ENCODE peak calls at places on chromosomes 12 and 14, in four cellular contexts. R is upper lobe of left lung, V is K562, L is HepG2. J is an unnamed sample. For H3K27me3, the result is how much of the 10 kb centered on the place peaks cover.

GRCh38 chr12:56208014-56208413 is 13.7 kb downstream of the RNF41 start:
- ATAC-seq in V (no peak), R (no peak), L (no peak), J (no peak)

GRCh38 chr12:19169222-19169621 is 39.7 kb downstream of the PLEKHA5 start:
- ATAC-seq in V (no peak), R (no peak), L (no peak), J (no peak)

GRCh38 chr12:45088608-45089007 is 37.7 kb upstream of the DBX2 start:
- ATAC-seq in L (no peak), V (no peak), R (peak), J (no peak)

GRCh38 chr14:23523229-23524016 is 28.1 kb downstream of the ZFHX2 start:
- ATAC-seq in L (peak), R (no peak), V (no peak), J (no peak)

GRCh38 chr12:85308374-85308773 is 28.4 kb downstream of the ALX1 start:
- ATAC-seq in R (no peak), L (no peak), V (no peak), J (no peak)

GRCh38 chr12:49518914-49519573 is 19.8 kb upstream of the KCNH3 start:
- ATAC-seq in R (no peak), L (no peak), V (no peak), J (no peak)

GRCh38 chr12:108115123-108115745 is 13.9 kb upstream of the WSCD2 start:
- ATAC-seq in V (no peak), R (no peak), L (no peak), J (no peak)

GRCh38 chr12:46944104-46944503 is 118.3 kb upstream of the SLC38A4 start:
- ATAC-seq in L (no peak), R (no peak), V (no peak), J (no peak)

GRCh38 chr14:94907626-94908261 is 137.8 kb upstream of the GSC start:
- ATAC-seq in L (no peak), V (no peak), R (peak), J (no peak)

GRCh38 chr12:630656-631632 is 32.3 kb downstream of the NINJ2 start:
- ATAC-seq in L (no peak), V (no peak), R (peak), J (peak)

GRCh38 chr14:95018845-95019244 is 138.5 kb downstream of the DICER1 start:
- ATAC-seq in L (no peak), R (peak), V (no peak), J (peak)

GRCh38 chr14:54590481-54590880 is 23.6 kb downstream of the SAMD4A start:
- ATAC-seq in V (no peak), R (no peak), L (no peak), J (no peak)

GRCh38 chr12:132803883-132804282 is 24.8 kb downstream of the GOLGA3 start:
- ATAC-seq in V (no peak), L (no peak), R (peak), J (peak)

GRCh38 chr12:109554761-109555160 is 18.5 kb downstream of the MMAB start:
- ATAC-seq in V (no peak), L (no peak), R (no peak), J (no peak)

GRCh38 chr12:5138256-5138655 is 94.6 kb downstream of the KCNA5 start:
- ATAC-seq in L (no peak), V (no peak), R (no peak), J (no peak)

GRCh38 chr12:85036736-85037135 is 585 bp downstream of the LRRIQ1 start:
- ATAC-seq in V (no peak), R (no peak), L (no peak), J (no peak)

GRCh38 chr14:68709007-68709406 is 83.9 kb downstream of the ZFP36L1 start:
- ATAC-seq in R (no peak), L (no peak), V (no peak), J (no peak)

GRCh38 chr14:60817113-60817512 is 82.6 kb downstream of the MNAT1 start:
- ATAC-seq in V (no peak), R (no peak), L (no peak), J (no peak)

GRCh38 chr14:68806526-68807147 is 13.8 kb upstream of the ZFP36L1 start:
- ATAC-seq in L (peak), V (peak), R (peak), J (peak)

GRCh38 chr14:92877757-92878431 is 45.1 kb upstream of the CHGA start:
- ATAC-seq in V (no peak), L (peak), R (no peak), J (peak)

GRCh38 chr12:26290560-26290959 is 95.2 kb downstream of the SSPN start:
- ATAC-seq in L (no peak), R (no peak), V (no peak), J (no peak)

GRCh38 chr12:123696209-123696608 is 15.9 kb upstream of the ATP6V0A2 start:
- ATAC-seq in V (no peak), L (no peak), R (no peak), J (no peak)

GRCh38 chr12:47194501-47194900 is 114.7 kb upstream of the AMIGO2 start:
- ATAC-seq in V (peak), R (no peak), L (no peak), J (no peak)

GRCh38 chr14:91830777-91831176 is 36.6 kb downstream of the TC2N start:
- ATAC-seq in L (no peak), V (no peak), R (peak), J (no peak)

GRCh38 chr12:76113800-76114757 is 29.6 kb upstream of the NAP1L1 start:
- ATAC-seq in R (no peak), V (peak), L (no peak), J (no peak)

GRCh38 chr14:85319101-85319500 is 210.8 kb upstream of the FLRT2 start:
- ATAC-seq in L (no peak), V (no peak), R (no peak), J (no peak)

GRCh38 chr12:92546826-92547348 is 155.9 kb upstream of the PLEKHG7 start:
- ATAC-seq in R (no peak), V (no peak), L (peak), J (no peak)

GRCh38 chr12:62933220-62933870 is 1.6 kb downstream of the PPM1H start:
- ATAC-seq in R (no peak), L (peak), V (peak), J (no peak)

GRCh38 chr12:2154050-2154449 is 101.3 kb downstream of the CACNA1C start:
- ATAC-seq in R (peak), L (no peak), V (no peak), J (peak)

GRCh38 chr12:21648378-21648777 is 9.3 kb downstream of the LDHB start:
- ATAC-seq in L (no peak), R (no peak), V (no peak), J (no peak)

GRCh38 chr14:77141592-77142288 is at the start of gene ZDHHC22:
- ATAC-seq in V (no peak), L (peak), R (no peak), J (no peak)

GRCh38 chr12:32560520-32560919 is 118.6 kb upstream of the DNM1L start:
- ATAC-seq in L (no peak), V (no peak), R (no peak), J (no peak)

GRCh38 chr12:4450551-4451112 is 5.0 kb upstream of the FGF6 start:
- ATAC-seq in L (no peak), V (no peak), R (no peak), J (no peak)

GRCh38 chr12:31033146-31033545 is 40.5 kb upstream of the DDX11 start:
- ATAC-seq in R (no peak), V (no peak), L (no peak), J (no peak)

GRCh38 chr12:46360370-46360769 is 12.2 kb downstream of the SLC38A2 start:
- ATAC-seq in R (no peak), L (no peak), V (no peak), J (no peak)

GRCh38 chr14:98612434-98613200 is 659.4 kb downstream of the BCL11B start:
- ATAC-seq in L (no peak), R (no peak), V (no peak), J (no peak)

GRCh38 chr12:38289396-38289795 is 27.2 kb upstream of the ALG10B start:
- ATAC-seq in V (no peak), R (no peak), L (no peak), J (no peak)

GRCh38 chr14:37024166-37024565 is 148.2 kb downstream of the SLC25A21 start:
- ATAC-seq in V (peak), R (no peak), L (peak), J (no peak)

GRCh38 chr14:37021406-37021805 is 151.0 kb downstream of the SLC25A21 start:
- ATAC-seq in L (no peak), R (no peak), V (no peak), J (no peak)

GRCh38 chr14:37032863-37033262 is 139.5 kb downstream of the SLC25A21 start:
- ATAC-seq in L (no peak), V (no peak), R (no peak), J (no peak)

GRCh38 chr14:37027188-37027824 is 145.1 kb downstream of the SLC25A21 start:
- ATAC-seq in V (peak), R (no peak), L (no peak), J (no peak)
- TF ChIP-seq EP300 in V (no peak), R (no peak), L (no peak), J (no peak)

GRCh38 chr12:7190268-7191055 is 976 bp downstream of the PEX5 start:
- ATAC-seq in V (peak), R (peak), L (peak), J (peak)

GRCh38 chr12:7188557-7189397 is 709 bp upstream of the PEX5 start:
- ATAC-seq in V (peak), L (peak), R (peak), J (peak)

GRCh38 chr12:7189398-7190267 is at the start of gene PEX5:
- ATAC-seq in L (peak), V (peak), R (peak), J (peak)
- TF ChIP-seq POLR2AphosphoS5 in L (no peak), V (no peak), R (peak), J (peak)

GRCh38 chr12:106915635-106916026 is 40.1 kb upstream of the TMEM263 start:
- ATAC-seq in V (no peak), L (no peak), R (no peak), J (no peak)
- H3K27me3 ChIP-seq in V (under half), L (under half), R (under half), J (under half)

GRCh38 chr12:13523926-13524325 is 327.4 kb downstream of the EMP1 start:
- ATAC-seq in R (no peak), V (no peak), L (no peak), J (no peak)
- TF ChIP-seq EP300 in R (no peak), V (no peak), L (no peak), J (no peak)

DNA sequence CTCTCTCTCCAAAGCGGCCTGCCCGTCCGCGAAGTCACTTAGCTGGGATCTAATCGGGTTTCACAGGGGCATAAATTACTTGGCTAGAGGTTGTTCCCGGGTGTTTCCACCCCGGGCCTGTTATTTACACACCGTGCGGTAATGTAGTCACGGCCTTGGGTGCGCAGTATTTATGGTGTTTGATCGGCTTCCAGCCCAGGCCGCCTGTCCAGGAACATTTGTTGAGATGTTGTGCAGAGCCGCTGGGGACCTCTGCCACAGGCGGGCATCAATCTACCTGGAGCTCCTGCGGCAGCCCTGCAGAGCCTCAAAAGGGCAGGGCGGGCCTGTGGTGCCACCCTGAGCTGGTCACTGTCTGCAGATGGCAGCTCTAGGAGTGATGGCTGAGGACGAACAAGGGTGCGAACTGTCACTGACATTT is 91.2 kb downstream of the KIF26A start:
- ATAC-seq in R (no peak), V (no peak), L (no peak), J (no peak)
- TF ChIP-seq POLR2AphosphoS5 in R (no peak), V (no peak), L (no peak), J (no peak)

GRCh38 chr12:130214686-130215370 is 52.6 kb downstream of the FZD10 start:
- ATAC-seq in V (no peak), L (no peak), R (no peak), J (no peak)

GRCh38 chr12:130212384-130212783 is 50.1 kb downstream of the FZD10 start:
- ATAC-seq in V (no peak), L (no peak), R (no peak), J (no peak)

GRCh38 chr12:130218682-130219081 is 56.4 kb downstream of the FZD10 start:
- ATAC-seq in L (no peak), R (no peak), V (no peak), J (no peak)

DNA sequence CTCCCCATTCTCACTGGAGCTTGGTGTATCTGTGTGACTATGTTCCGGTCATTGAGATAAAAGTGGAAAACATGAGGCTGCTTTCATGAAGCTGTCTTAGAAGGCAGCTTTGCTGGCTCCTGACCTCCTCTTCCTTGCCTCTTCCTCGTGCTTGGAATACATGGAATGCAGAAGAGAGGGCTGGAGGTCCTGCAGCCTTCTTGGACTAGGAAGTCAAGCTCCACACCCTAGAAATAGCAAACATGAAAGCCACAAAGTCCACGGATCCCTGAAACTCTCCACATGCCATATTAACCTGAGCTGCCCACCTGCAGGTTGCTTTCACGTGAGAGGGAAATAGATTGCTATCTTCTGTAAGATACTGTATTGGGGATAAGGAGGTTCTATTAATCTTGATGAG is 51.0 kb downstream of the FZD10 start:
- ATAC-seq in V (no peak), L (no peak), R (no peak), J (no peak)
- H3K27me3 ChIP-seq in V (under half), L (under half), R (under half), J (under half)

J was measured in gastroesophageal sphincter.